ENCODE peak calls at places on chromosomes 4 and X, in six cellular contexts. K is AG04450, B is Caco-2, F is brain microvascular endothelial cell, M is HL-60, Y is dorsolateral prefrontal cortex. G is an unnamed sample.

GRCh38 chrX:151713859-151714258 is 2.0 kb upstream of the FATE1 start:
- DNase-seq in K (no peak), B (peak), F (peak), M (peak), Y (no peak), G (no peak)

GRCh38 chr4:148998719-148999118 is 556.5 kb upstream of the NR3C2 start:
- DNase-seq in K (peak), B (peak), F (peak), M (peak), Y (no peak), G (no peak)

GRCh38 chr4:3384771-3385701 is 56.7 kb upstream of the HGFAC start:
- DNase-seq in K (no peak), B (no peak), F (no peak), M (peak), Y (no peak), G (no peak)

GRCh38 chr4:148376151-148376550 is 66.1 kb downstream of the NR3C2 start:
- DNase-seq in K (no peak), B (no peak), F (peak), M (peak), Y (no peak), G (no peak)

GRCh38 chr4:129583868-129584267 is 487.9 kb downstream of the C4orf33 start:
- DNase-seq in K (no peak), B (no peak), F (no peak), M (peak), Y (no peak), G (no peak)

GRCh38 chr4:88937081-88937480 is 119.9 kb downstream of the FAM13A start:
- DNase-seq in K (no peak), B (no peak), F (peak), M (no peak), Y (no peak), G (no peak)

GRCh38 chrX:30748337-30748960 is 95.2 kb downstream of the GK start:
- DNase-seq in K (no peak), B (peak), F (no peak), M (no peak), Y (no peak), G (no peak)

GRCh38 chrX:7218321-7219152 is 70.6 kb upstream of the PUDP start:
- DNase-seq in K (no peak), B (peak), F (no peak), M (no peak), Y (no peak), G (no peak)

GRCh38 chrX:112642349-112642748 is 37.4 kb downstream of the LHFPL1 start:
- DNase-seq in K (peak), B (peak), F (peak), M (peak), Y (no peak), G (no peak)

GRCh38 chr4:24683116-24683515 is 98.8 kb upstream of the DHX15 start:
- DNase-seq in K (no peak), B (no peak), F (no peak), M (peak), Y (no peak), G (no peak)
- TF ChIP-seq CTCF in K (no peak), B (no peak), F (peak), M (no peak), Y (no peak), G (no peak)

GRCh38 chr4:186725422-186726149 is 1.9 kb upstream of the FAT1 start:
- DNase-seq in K (peak), B (peak), F (peak), M (no peak), Y (peak), G (peak)
- TF ChIP-seq CTCF in K (peak), B (peak), F (peak), M (no peak), Y (peak), G (peak)

DNA sequence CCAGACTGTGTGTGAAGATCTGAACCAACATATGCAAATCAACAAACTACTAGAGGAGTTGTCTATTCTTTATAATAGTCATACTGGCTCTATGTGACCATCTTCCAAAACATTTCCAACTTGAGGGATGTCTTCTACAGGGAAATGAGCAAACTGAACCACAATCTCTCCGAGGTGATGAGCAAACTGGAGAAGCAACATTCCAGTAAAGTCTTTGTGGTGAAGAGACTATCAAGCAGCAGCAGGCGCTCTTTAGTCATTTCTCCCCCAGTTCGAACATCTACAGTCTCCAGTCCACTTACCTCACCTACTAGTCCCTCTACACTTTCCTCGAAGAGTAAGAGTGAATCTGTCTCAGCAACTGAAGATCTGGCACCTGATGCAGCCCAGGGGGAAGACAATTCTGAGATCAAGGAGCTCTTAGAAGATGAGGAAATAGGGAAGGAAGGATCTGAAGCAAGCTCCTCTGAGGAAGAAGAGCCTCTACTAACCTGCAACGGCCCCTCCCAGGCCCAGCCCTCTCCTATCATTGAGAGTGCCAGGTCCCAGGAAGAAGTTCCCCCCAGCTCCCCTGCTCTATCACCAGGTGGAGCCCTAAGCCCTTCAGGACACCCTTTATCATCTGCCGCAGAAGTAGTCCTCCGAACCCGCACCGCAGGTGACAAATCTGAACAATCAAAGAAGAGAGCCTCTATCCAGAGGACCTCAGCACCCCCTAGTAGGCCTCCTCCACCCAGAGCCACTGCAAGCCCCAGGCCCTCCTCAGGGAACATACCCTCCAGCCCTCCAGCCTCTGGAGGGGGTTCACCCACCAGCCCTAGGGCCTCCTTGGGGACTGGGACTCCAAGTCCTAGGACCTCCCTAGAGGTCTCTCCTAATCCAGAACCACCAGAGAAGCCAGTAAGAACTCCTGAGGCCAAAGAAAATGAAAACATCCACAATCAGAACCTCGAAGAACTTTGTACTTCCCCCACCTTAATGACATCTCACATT is 98.1 kb downstream of the HNRNPD start:
- DNase-seq in K (no peak), B (no peak), F (no peak), M (peak), Y (no peak), G (no peak)
- TF ChIP-seq CTCF in K (no peak), B (peak), F (no peak), M (peak), Y (no peak), G (no peak)

DNA sequence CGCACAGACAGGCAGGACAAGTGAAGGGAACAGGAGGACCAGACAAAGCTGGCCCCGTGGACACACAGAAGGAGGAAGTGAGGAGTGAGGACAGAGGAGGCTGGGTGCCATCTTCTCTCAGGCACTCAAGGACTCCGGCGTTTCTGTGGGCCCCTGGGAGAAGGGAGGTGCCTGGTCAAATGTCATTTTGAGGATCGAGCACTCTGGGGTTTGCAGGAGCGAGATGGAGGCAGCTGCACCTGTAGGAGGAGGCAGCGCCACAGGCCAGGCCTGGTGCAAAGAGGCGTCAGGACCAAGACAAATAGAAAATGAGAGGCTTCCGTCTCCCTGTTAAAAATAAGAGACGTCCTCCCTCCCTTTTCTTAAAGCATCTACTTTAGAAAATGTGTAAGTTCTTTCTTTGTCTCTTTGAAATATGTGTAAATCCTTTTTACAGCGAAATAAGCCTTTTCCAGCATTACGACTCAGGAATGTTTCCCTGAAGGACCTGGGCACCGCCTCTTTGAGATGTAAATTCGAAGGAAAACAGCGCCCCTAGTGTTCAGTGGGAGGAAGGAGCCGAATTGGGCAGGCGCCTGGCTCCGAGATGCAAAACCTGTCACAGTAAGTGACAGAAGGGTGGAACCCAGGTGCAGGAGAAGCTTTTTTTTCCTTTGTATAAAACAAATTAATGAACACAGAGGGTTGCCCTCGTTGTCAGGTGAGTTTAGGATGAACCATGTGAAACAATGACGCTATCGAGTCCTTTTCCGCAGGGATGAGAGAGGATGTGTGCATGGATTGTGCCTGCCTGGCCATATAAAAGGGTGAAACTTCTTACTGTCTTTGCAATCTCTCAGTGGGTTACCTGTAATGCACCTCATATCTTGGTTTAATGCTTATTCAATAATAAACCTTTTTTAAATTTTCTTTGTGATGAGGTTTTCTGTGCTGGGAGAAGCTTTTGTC is 1.4 kb upstream of the C4orf50 start:
- DNase-seq in K (peak), B (peak), F (peak), M (peak), Y (no peak), G (no peak)
- TF ChIP-seq CTCF in K (peak), B (peak), F (peak), M (peak), Y (peak), G (peak)

GRCh38 chrX:153781428-153782047 is 697 bp downstream of the SRPK3 start:
- DNase-seq in K (no peak), B (no peak), F (no peak), M (no peak), Y (no peak), G (no peak)

GRCh38 chrX:153782871-153783270 is 2.0 kb downstream of the SRPK3 start:
- DNase-seq in K (no peak), B (no peak), F (no peak), M (no peak), Y (no peak), G (no peak)

GRCh38 chrX:153779891-153780677 is 757 bp upstream of the SRPK3 start:
- DNase-seq in K (no peak), B (no peak), F (no peak), M (no peak), Y (no peak), G (no peak)

GRCh38 chrX:153782324-153782723 is 1.5 kb downstream of the SRPK3 start:
- DNase-seq in K (no peak), B (no peak), F (no peak), M (no peak), Y (no peak), G (no peak)

GRCh38 chrX:153780678-153781427 is at the start of gene SRPK3:
- DNase-seq in K (no peak), B (no peak), F (no peak), M (no peak), Y (no peak), G (no peak)
- TF ChIP-seq CTCF in K (no peak), B (no peak), F (no peak), M (no peak), Y (no peak), G (no peak)

GRCh38 chrX:55907968-55908607 is 190.5 kb downstream of the RRAGB start:
- DNase-seq in K (no peak), B (peak), F (peak), M (peak), Y (no peak), G (peak)
- TF ChIP-seq CTCF in K (peak), B (peak), F (peak), M (no peak), Y (peak), G (peak)

GRCh38 chrX:35726176-35726575 is 72.0 kb upstream of the MAGEB16 start:
- DNase-seq in K (no peak), B (no peak), F (peak), M (peak), Y (no peak), G (no peak)
- TF ChIP-seq CTCF in K (no peak), B (no peak), F (peak), M (no peak), Y (no peak), G (peak)

DNA sequence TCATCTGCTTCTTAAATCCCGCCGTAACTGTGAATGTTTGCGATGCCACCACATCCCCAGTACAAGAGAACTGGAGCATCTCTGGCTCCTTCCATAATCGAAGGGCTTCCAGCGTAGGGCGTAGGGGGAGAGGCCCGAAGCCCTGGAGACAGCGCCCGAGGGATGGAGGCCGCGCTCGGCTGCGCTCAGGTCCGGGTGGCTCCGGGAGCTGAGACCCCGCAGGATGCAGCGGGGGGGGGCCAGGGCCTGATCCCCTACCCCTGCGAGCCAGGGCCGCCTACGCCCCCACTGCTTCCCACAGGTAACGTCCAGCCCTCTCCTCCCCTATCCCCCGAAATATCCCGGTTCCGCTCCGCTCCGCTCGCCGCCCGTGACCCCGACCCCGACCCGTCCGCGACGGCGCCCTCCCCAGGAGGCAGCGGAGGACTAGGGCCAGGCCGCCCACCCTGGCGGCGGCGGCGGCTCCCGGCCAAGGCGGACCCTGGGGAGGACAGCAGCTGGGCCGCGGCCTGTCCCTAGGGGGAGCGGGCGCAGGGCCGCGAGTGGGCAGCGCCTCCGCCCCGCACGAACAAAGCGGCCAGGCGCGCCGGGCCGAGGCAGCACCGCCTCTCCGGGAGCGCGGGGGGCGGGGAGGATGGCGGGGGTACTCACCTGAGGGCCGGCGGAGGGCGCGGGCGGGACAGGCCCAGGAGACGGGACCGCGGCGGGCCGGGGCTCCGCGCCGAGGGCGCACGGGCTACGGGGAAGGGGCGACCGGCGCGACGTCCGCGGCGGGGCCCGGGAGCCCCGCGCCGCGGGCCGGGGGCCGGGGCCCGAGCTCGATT is 720 bp downstream of the WDFY3 start:
- DNase-seq in K (no peak), B (peak), F (no peak), M (no peak), Y (peak), G (peak)
- TF ChIP-seq CTCF in K (no peak), B (no peak), F (peak), M (no peak), Y (no peak), G (peak)